ENCODE peak calls at places on chromosomes 2 and 18, in seven cellular contexts. One of them, this sample, is unnamed.

GRCh38 chr2:148532049-148532428 is 112.5 kb upstream of the EPC2 start:
- DNase-seq in H4: no peak
- DNase-seq in T-helper 9 cell: no peak
- DNase-seq in stimulated activated CD4-positive, alpha-beta T cell treated with anti-CD3 and anti-CD28 coated beads, Interleukin-15, amount 100 ng/mL, for 1 hour: no peak
- DNase-seq in stimulated activated CD8-positive, alpha-beta memory T cell treated with anti-CD3 and anti-CD28 coated beads, Interleukin-4, amount 100 ng/mL, for 4 hours: no peak
- DNase-seq in EH: no peak
- DNase-seq in iPS DF 6.9: no peak
- DNase-seq in this sample: no peak

GRCh38 chr18:36195427-36196122 is 8.3 kb downstream of the MOCOS start:
- DNase-seq in stimulated activated CD4-positive, alpha-beta T cell treated with anti-CD3 and anti-CD28 coated beads, Interleukin-15, amount 100 ng/mL, for 1 hour: no peak
- DNase-seq in T-helper 9 cell: no peak
- DNase-seq in H4: no peak
- DNase-seq in EH: no peak
- DNase-seq in iPS DF 6.9: no peak
- DNase-seq in stimulated activated CD8-positive, alpha-beta memory T cell treated with anti-CD3 and anti-CD28 coated beads, Interleukin-4, amount 100 ng/mL, for 4 hours: no peak
- DNase-seq in this sample: no peak

GRCh38 chr18:45139478-45139877 is 458.8 kb downstream of the SETBP1 start:
- DNase-seq in T-helper 9 cell: no peak
- DNase-seq in EH: no peak
- DNase-seq in stimulated activated CD4-positive, alpha-beta T cell treated with anti-CD3 and anti-CD28 coated beads, Interleukin-15, amount 100 ng/mL, for 1 hour: no peak
- DNase-seq in H4: no peak
- DNase-seq in stimulated activated CD8-positive, alpha-beta memory T cell treated with anti-CD3 and anti-CD28 coated beads, Interleukin-4, amount 100 ng/mL, for 4 hours: no peak
- DNase-seq in iPS DF 6.9: no peak
- DNase-seq in this sample: no peak

GRCh38 chr2:133607679-133608078 is 39.4 kb upstream of the NCKAP5 start:
- DNase-seq in stimulated activated CD8-positive, alpha-beta memory T cell treated with anti-CD3 and anti-CD28 coated beads, Interleukin-4, amount 100 ng/mL, for 4 hours: no peak
- DNase-seq in stimulated activated CD4-positive, alpha-beta T cell treated with anti-CD3 and anti-CD28 coated beads, Interleukin-15, amount 100 ng/mL, for 1 hour: no peak
- DNase-seq in T-helper 9 cell: no peak
- DNase-seq in iPS DF 6.9: no peak
- DNase-seq in EH: peak
- DNase-seq in H4: no peak
- DNase-seq in this sample: peak

GRCh38 chr2:127118467-127118866 is 11.5 kb upstream of the BIN1 start:
- DNase-seq in H4: no peak
- DNase-seq in stimulated activated CD4-positive, alpha-beta T cell treated with anti-CD3 and anti-CD28 coated beads, Interleukin-15, amount 100 ng/mL, for 1 hour: no peak
- DNase-seq in stimulated activated CD8-positive, alpha-beta memory T cell treated with anti-CD3 and anti-CD28 coated beads, Interleukin-4, amount 100 ng/mL, for 4 hours: no peak
- DNase-seq in T-helper 9 cell: no peak
- DNase-seq in iPS DF 6.9: no peak
- DNase-seq in EH: no peak
- DNase-seq in this sample: no peak

GRCh38 chr2:55743583-55743982 is 49.9 kb upstream of the PNPT1 start:
- DNase-seq in iPS DF 6.9: no peak
- DNase-seq in stimulated activated CD4-positive, alpha-beta T cell treated with anti-CD3 and anti-CD28 coated beads, Interleukin-15, amount 100 ng/mL, for 1 hour: no peak
- DNase-seq in stimulated activated CD8-positive, alpha-beta memory T cell treated with anti-CD3 and anti-CD28 coated beads, Interleukin-4, amount 100 ng/mL, for 4 hours: no peak
- DNase-seq in H4: no peak
- DNase-seq in EH: peak
- DNase-seq in T-helper 9 cell: no peak
- DNase-seq in this sample: no peak

GRCh38 chr2:26314243-26314642 is 31.7 kb upstream of the SELENOI start:
- DNase-seq in stimulated activated CD8-positive, alpha-beta memory T cell treated with anti-CD3 and anti-CD28 coated beads, Interleukin-4, amount 100 ng/mL, for 4 hours: no peak
- DNase-seq in T-helper 9 cell: no peak
- DNase-seq in H4: no peak
- DNase-seq in EH: no peak
- DNase-seq in stimulated activated CD4-positive, alpha-beta T cell treated with anti-CD3 and anti-CD28 coated beads, Interleukin-15, amount 100 ng/mL, for 1 hour: no peak
- DNase-seq in iPS DF 6.9: no peak
- DNase-seq in this sample: no peak

GRCh38 chr2:174797792-174798276 is 33.6 kb upstream of the CHRNA1 start:
- DNase-seq in T-helper 9 cell: no peak
- DNase-seq in stimulated activated CD4-positive, alpha-beta T cell treated with anti-CD3 and anti-CD28 coated beads, Interleukin-15, amount 100 ng/mL, for 1 hour: no peak
- DNase-seq in H4: no peak
- DNase-seq in iPS DF 6.9: no peak
- DNase-seq in stimulated activated CD8-positive, alpha-beta memory T cell treated with anti-CD3 and anti-CD28 coated beads, Interleukin-4, amount 100 ng/mL, for 4 hours: no peak
- DNase-seq in EH: peak
- DNase-seq in this sample: no peak

GRCh38 chr2:14759086-14759485 is 126.6 kb downstream of the LRATD1 start:
- DNase-seq in H4: no peak
- DNase-seq in iPS DF 6.9: no peak
- DNase-seq in EH: no peak
- DNase-seq in stimulated activated CD8-positive, alpha-beta memory T cell treated with anti-CD3 and anti-CD28 coated beads, Interleukin-4, amount 100 ng/mL, for 4 hours: no peak
- DNase-seq in stimulated activated CD4-positive, alpha-beta T cell treated with anti-CD3 and anti-CD28 coated beads, Interleukin-15, amount 100 ng/mL, for 1 hour: no peak
- DNase-seq in T-helper 9 cell: no peak
- DNase-seq in this sample: no peak

GRCh38 chr2:10285578-10286198 is 17.0 kb upstream of the HPCAL1 start:
- DNase-seq in T-helper 9 cell: no peak
- DNase-seq in stimulated activated CD8-positive, alpha-beta memory T cell treated with anti-CD3 and anti-CD28 coated beads, Interleukin-4, amount 100 ng/mL, for 4 hours: no peak
- DNase-seq in H4: peak
- DNase-seq in iPS DF 6.9: no peak
- DNase-seq in stimulated activated CD4-positive, alpha-beta T cell treated with anti-CD3 and anti-CD28 coated beads, Interleukin-15, amount 100 ng/mL, for 1 hour: no peak
- DNase-seq in EH: peak
- DNase-seq in this sample: peak

GRCh38 chr18:42893991-42894390 is 221.5 kb downstream of the RIT2 start:
- DNase-seq in T-helper 9 cell: no peak
- DNase-seq in stimulated activated CD8-positive, alpha-beta memory T cell treated with anti-CD3 and anti-CD28 coated beads, Interleukin-4, amount 100 ng/mL, for 4 hours: no peak
- DNase-seq in H4: no peak
- DNase-seq in iPS DF 6.9: no peak
- DNase-seq in stimulated activated CD4-positive, alpha-beta T cell treated with anti-CD3 and anti-CD28 coated beads, Interleukin-15, amount 100 ng/mL, for 1 hour: no peak
- DNase-seq in EH: no peak
- DNase-seq in this sample: no peak